ENCODE peak calls at places on chromosomes 4 and X, in four cellular contexts. M, C, U and J are unnamed samples.

GRCh38 chrX:126655061-126655460 is 102.4 kb upstream of the DCAF12L1 start:
- DNase-seq in M (no peak), C (no peak), U (no peak), J (no peak)

GRCh38 chrX:40094041-40094899 is 3.5 kb downstream of the BCOR start:
- DNase-seq in U (peak), C (no peak), M (peak), J (no peak)

GRCh38 chrX:50609796-50610195 is 139.2 kb upstream of the DGKK start:
- DNase-seq in M (no peak), U (no peak), C (no peak), J (no peak)

GRCh38 chrX:115337735-115338134 is 48.2 kb downstream of the LUZP4 start:
- DNase-seq in M (no peak), U (peak), C (no peak), J (no peak)

GRCh38 chr4:112173593-112174559 is 28.6 kb downstream of the FAM241A start:
- DNase-seq in C (no peak), U (peak), M (no peak), J (no peak)

GRCh38 chr4:81913427-81913878 is 441.7 kb upstream of the RASGEF1B start:
- DNase-seq in M (peak), C (peak), U (no peak), J (no peak)

GRCh38 chrX:14801136-14801535 is 71.7 kb downstream of the FANCB start:
- DNase-seq in M (no peak), C (no peak), U (peak), J (no peak)

GRCh38 chr4:14771091-14771490 is 231.2 kb upstream of the CPEB2 start:
- DNase-seq in U (no peak), C (no peak), M (no peak), J (no peak)

GRCh38 chrX:40552768-40553167 is 28.0 kb upstream of the ATP6AP2 start:
- DNase-seq in C (no peak), U (peak), M (no peak), J (peak)

GRCh38 chr4:189202869-189203271 is 737.8 kb upstream of the FRG1 start:
- DNase-seq in C (no peak), U (peak), M (no peak), J (no peak)

GRCh38 chrX:111823068-111823467 is 52.9 kb upstream of the TRPC5OS start:
- DNase-seq in C (peak), U (no peak), M (peak), J (no peak)